ENCODE peak calls at places on chromosomes 12 and 14, in five cellular contexts. F, V, N, I and Y are unnamed samples.

GRCh38 chr14:24848427-24848826 is 201.5 kb downstream of the STXBP6 start:
- DNase-seq in F (no peak), V (peak), N (no peak), I (no peak), Y (no peak)

GRCh38 chr14:81245771-81246170 is 25.0 kb upstream of the GTF2A1 start:
- DNase-seq in F (no peak), V (no peak), N (no peak), I (no peak), Y (no peak)

GRCh38 chr12:43973993-43974392 is 138.1 kb downstream of the TMEM117 start:
- DNase-seq in F (no peak), V (no peak), N (no peak), I (no peak), Y (no peak)

GRCh38 chr14:70901218-70901772 is 6.0 kb upstream of the PCNX1 start:
- DNase-seq in F (no peak), V (peak), N (no peak), I (no peak), Y (no peak)

GRCh38 chr12:95918194-95918993 is 24.0 kb downstream of the CCDC38 start:
- DNase-seq in F (no peak), V (no peak), N (peak), I (peak), Y (peak)

GRCh38 chr12:58814036-58814435 is 106.3 kb downstream of the LRIG3 start:
- DNase-seq in F (no peak), V (no peak), N (no peak), I (no peak), Y (no peak)

GRCh38 chr12:32047357-32047828 is 59.3 kb upstream of the BICD1 start:
- DNase-seq in F (no peak), V (no peak), N (no peak), I (no peak), Y (no peak)

GRCh38 chr14:103550451-103551337 is 11.8 kb downstream of the BAG5 start:
- DNase-seq in F (no peak), V (no peak), N (no peak), I (no peak), Y (no peak)

GRCh38 chr12:112586148-112586783 is 167.5 kb downstream of the PTPN11 start:
- DNase-seq in F (no peak), V (no peak), N (no peak), I (no peak), Y (no peak)

GRCh38 chr12:92943482-92944250 is 14.6 kb upstream of the EEA1 start:
- DNase-seq in F (no peak), V (no peak), N (no peak), I (no peak), Y (no peak)

GRCh38 chr12:42696424-42697149 is 107.0 kb upstream of the PRICKLE1 start:
- DNase-seq in F (no peak), V (no peak), N (no peak), I (no peak), Y (no peak)

GRCh38 chr12:93234641-93235040 is 143.1 kb upstream of the NUDT4 start:
- DNase-seq in F (no peak), V (no peak), N (no peak), I (no peak), Y (no peak)

GRCh38 chr14:77059276-77059934 is 30.9 kb upstream of the IRF2BPL start:
- DNase-seq in F (no peak), V (no peak), N (no peak), I (peak), Y (peak)

GRCh38 chr14:68109132-68109531 is 289.6 kb downstream of the RAD51B start:
- DNase-seq in F (no peak), V (no peak), N (no peak), I (no peak), Y (no peak)

GRCh38 chr12:57063991-57064725 is 14.2 kb upstream of the MYO1A start:
- DNase-seq in F (no peak), V (no peak), N (no peak), I (no peak), Y (no peak)

GRCh38 chr12:12612403-12612802 is 727 bp downstream of the CREBL2 start:
- DNase-seq in F (no peak), V (no peak), N (no peak), I (no peak), Y (no peak)

GRCh38 chr12:115223322-115223721 is 539.3 kb upstream of the TBX3 start:
- DNase-seq in F (no peak), V (no peak), N (no peak), I (no peak), Y (no peak)

GRCh38 chr14:61977217-61977616 is 215.0 kb downstream of the SNAPC1 start:
- DNase-seq in F (no peak), V (no peak), N (no peak), I (no peak), Y (no peak)

GRCh38 chr14:68486033-68486732 is 306.7 kb downstream of the ZFP36L1 start:
- DNase-seq in F (no peak), V (no peak), N (no peak), I (no peak), Y (no peak)

GRCh38 chr12:122871851-122872785 is 23.8 kb downstream of the VPS37B start:
- DNase-seq in F (no peak), V (no peak), N (peak), I (peak), Y (peak)

GRCh38 chr12:98372340-98373018 is 142.9 kb upstream of the TMPO start:
- DNase-seq in F (no peak), V (no peak), N (no peak), I (no peak), Y (no peak)